ENCODE peak calls at places on chromosomes 12 and 14, in four cellular contexts. Z is neural progenitor cell, F is kidney epithelial cell, Q is fibroblast of the aortic adventitia. B is an unnamed sample.

GRCh38 chr12:80443974-80444666 is at the start of gene PTPRQ:
- DNase-seq in Z (no peak), F (no peak), Q (peak), B (no peak)

GRCh38 chr12:2354151-2354991 is 301.6 kb downstream of the CACNA1C start:
- DNase-seq in Z (peak), F (no peak), Q (no peak), B (no peak)

GRCh38 chr14:100281286-100282082 is 24.8 kb downstream of the SLC25A29 start:
- DNase-seq in Z (no peak), F (no peak), Q (no peak), B (no peak)

GRCh38 chr12:12272869-12273268 is 6.0 kb upstream of the LRP6 start:
- DNase-seq in Z (peak), F (peak), Q (peak), B (peak)

GRCh38 chr14:103362780-103363179 is 22.4 kb upstream of the MARK3 start:
- DNase-seq in Z (no peak), F (no peak), Q (peak), B (no peak)

GRCh38 chr12:96425321-96425720 is 25.1 kb upstream of the CDK17 start:
- DNase-seq in Z (no peak), F (no peak), Q (peak), B (peak)

GRCh38 chr12:2092890-2093289 is 40.1 kb downstream of the CACNA1C start:
- DNase-seq in Z (no peak), F (no peak), Q (no peak), B (no peak)

GRCh38 chr12:99257672-99258071 is 389.9 kb upstream of the GARIN6 start:
- DNase-seq in Z (peak), F (no peak), Q (no peak), B (no peak)

GRCh38 chr12:102950950-102951490 is 6.5 kb upstream of the ASCL1 start:
- DNase-seq in Z (peak), F (no peak), Q (no peak), B (no peak)

GRCh38 chr14:39228509-39229221 is 5.0 kb upstream of the MIA2 start:
- DNase-seq in Z (no peak), F (no peak), Q (no peak), B (no peak)

GRCh38 chr12:93442411-93443340 is 929 bp upstream of the UBE2N start:
- DNase-seq in Z (peak), F (no peak), Q (no peak), B (no peak)
- TF ChIP-seq CTCF in Z (peak), F (no peak), Q (no peak), B (no peak)

DNA sequence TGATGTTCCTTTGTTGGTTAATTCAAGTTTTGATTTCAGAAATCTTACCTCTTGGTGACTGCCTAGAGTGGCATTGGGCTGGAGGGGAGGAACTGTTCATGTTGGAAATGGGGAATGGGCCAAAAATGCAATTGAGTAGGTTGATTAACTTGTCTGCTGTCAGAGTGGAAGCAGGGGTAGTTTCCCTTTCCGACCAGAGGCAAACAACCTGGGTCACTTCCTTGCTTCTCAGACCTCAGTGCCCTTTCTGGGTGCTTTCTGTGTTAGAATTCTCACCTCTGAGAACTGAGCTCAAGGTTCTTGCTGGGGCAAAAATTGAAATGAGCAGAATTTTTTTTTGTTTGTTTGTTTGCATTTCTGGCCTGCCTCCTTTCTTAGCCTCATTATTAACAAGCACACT is 2.3 kb upstream of the M6PR start:
- DNase-seq in Z (no peak), F (no peak), Q (no peak), B (no peak)
- H3K4me3 ChIP-seq in Z (no peak), F (no peak), Q (no peak), B (no peak)

DNA sequence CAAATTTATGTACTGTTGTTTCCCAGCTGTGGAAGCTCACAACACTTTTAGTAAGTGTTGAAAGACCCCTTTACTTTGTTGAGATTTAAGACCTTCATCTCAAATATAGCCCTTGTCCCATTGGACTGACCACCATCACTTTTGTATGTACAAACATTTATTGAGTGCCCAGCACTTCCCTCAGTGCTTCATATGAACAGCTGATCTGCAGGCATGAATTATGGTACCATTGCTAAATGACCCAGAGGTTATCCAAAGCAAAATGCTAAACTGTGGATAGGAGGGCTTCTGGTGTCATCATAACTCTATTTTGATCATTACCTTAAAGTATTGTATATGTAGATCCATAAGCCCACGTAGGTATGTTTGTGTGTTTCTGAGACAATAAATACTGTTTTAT is 285.7 kb upstream of the RGS6 start:
- DNase-seq in Z (no peak), F (no peak), Q (no peak), B (no peak)
- TF ChIP-seq CTCF in Z (no peak), F (no peak), Q (no peak), B (no peak)

GRCh38 chr12:116174904-116175303 is 102.6 kb downstream of the MED13L start:
- DNase-seq in Z (no peak), F (no peak), Q (no peak), B (no peak)

GRCh38 chr12:116171549-116171948 is 105.9 kb downstream of the MED13L start:
- DNase-seq in Z (no peak), F (no peak), Q (peak), B (peak)

GRCh38 chr12:116169071-116169470 is 108.4 kb downstream of the MED13L start:
- DNase-seq in Z (no peak), F (no peak), Q (no peak), B (no peak)

GRCh38 chr12:116177017-116177416 is 100.5 kb downstream of the MED13L start:
- DNase-seq in Z (no peak), F (no peak), Q (no peak), B (no peak)

DNA sequence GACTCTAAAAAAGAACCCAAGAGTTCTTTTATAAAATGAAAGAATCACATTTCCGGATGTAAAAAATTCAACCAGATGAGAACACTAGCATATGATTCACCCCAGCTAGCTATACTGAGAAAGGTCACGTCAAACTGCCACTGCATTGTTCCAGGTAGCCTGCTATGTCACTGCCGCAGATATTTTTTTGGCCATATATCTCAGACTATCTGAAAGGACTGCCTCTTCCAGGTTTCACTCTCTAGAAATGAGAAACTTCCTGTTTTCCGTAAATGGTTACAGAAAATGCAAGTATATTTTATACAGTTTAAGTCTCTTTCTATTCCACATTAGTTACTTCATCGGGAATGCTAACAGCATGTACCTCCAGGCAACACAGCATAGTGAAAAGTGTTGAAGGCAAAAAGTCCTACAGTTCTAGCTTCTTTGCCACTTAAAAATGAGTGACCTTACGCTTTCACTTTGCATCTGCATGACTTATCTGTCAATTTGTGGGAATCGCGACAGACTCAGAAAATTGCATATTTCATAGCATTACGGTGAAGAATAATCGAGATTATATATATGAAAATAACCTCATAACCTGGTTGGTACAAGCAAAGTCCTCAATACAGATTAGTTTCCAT is 105.2 kb downstream of the MED13L start:
- DNase-seq in Z (no peak), F (no peak), Q (no peak), B (no peak)
- H3K4me3 ChIP-seq in Z (no peak), F (no peak), Q (no peak), B (no peak)

DNA sequence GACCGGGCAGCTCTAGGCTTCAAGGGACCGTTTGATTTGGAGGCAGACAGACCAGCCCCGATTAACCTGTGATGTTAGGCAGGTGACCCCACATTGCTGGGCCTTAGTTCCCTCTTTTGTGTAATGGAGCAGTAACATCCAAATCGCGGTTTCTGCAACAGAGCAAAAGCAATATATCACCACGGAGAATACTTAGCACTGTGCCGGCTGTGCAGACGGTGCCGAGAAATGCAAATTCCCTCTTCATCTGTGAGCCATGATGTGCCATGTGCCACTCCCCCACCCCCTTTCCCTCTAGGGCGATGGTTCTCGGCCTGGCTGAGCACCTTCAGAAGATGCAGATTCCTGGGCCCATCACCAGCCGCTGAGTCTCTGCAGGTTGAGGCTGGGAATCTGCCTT is 10.9 kb downstream of the BCL7A start:
- DNase-seq in Z (no peak), F (no peak), Q (no peak), B (no peak)
- TF ChIP-seq CTCF in Z (no peak), F (no peak), Q (no peak), B (no peak)

DNA sequence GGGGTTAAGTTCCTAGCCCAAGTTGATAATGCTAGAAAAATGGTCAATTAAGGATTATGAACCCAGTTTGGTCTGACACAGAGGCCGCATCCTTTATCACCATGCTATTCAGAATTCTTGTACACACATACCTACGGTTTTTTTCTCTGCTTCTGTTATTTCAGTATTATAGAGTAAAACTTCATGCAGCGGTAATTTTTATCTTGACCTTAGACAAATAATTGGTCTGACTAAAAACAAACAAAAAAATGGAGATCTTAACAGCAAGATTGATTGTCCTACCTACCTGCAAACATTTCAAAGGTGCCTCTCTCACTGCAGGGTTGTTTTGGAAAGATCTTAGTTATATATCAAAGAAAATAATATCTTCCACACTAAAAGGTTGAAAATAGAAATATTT is 201.9 kb upstream of the PRICKLE1 start:
- DNase-seq in Z (no peak), F (no peak), Q (no peak), B (no peak)
- H3K4me3 ChIP-seq in Z (no peak), F (no peak), Q (no peak), B (no peak)

GRCh38 chr12:68899251-68899771 is 33.7 kb downstream of the CPM start:
- DNase-seq in Z (no peak), F (peak), Q (peak), B (peak)
- TF ChIP-seq CTCF in Z (no peak), F (peak), Q (peak), B (peak)